ENCODE peak calls at places on chromosomes 7 and 10, in four cellular contexts. S is suprapubic skin, T is NB4, R is SK-N-SH. M is an unnamed sample.

GRCh38 chr10:84608126-84608525 is 279.7 kb downstream of the CCSER2 start:
- DNase-seq in S (no peak), T (no peak), R (no peak), M (peak; percentile 78)

GRCh38 chr7:138195207-138195606 is 118.9 kb downstream of the AKR1D1 start:
- DNase-seq in S (no peak), T (no peak), R (no peak), M (no peak)

GRCh38 chr7:156529982-156530381 is 110.6 kb upstream of the RNF32 start:
- DNase-seq in S (no peak), T (no peak), R (no peak), M (no peak)

GRCh38 chr10:61753453-61753852 is 90.7 kb downstream of the CABCOCO1 start:
- DNase-seq in S (no peak), T (no peak), R (no peak), M (no peak)

GRCh38 chr7:111051832-111052231 is 39.1 kb upstream of the LRRN3 start:
- DNase-seq in S (no peak), T (no peak), R (no peak), M (no peak)

GRCh38 chr7:123787227-123788007 is 38.6 kb upstream of the WASL start:
- DNase-seq in S (no peak), T (peak; percentile 17), R (no peak), M (no peak)

GRCh38 chr7:140325600-140325999 is 72.7 kb downstream of the SLC37A3 start:
- DNase-seq in S (no peak), T (no peak), R (no peak), M (no peak)

GRCh38 chr10:124417846-124418725 is 637 bp downstream of the OAT start:
- DNase-seq in S (peak; percentile 83), T (peak; percentile 33), R (peak; percentile 83), M (peak; percentile 44)

GRCh38 chr7:92988051-92988450 is 129.7 kb downstream of the SAMD9 start:
- DNase-seq in S (no peak), T (peak; percentile 19), R (peak; percentile 34), M (no peak)

GRCh38 chr10:61588770-61589211 is 73.9 kb upstream of the CABCOCO1 start:
- DNase-seq in S (no peak), T (no peak), R (peak; percentile 12), M (no peak)

GRCh38 chr10:80264081-80265056 is 25.1 kb downstream of the MAT1A start:
- DNase-seq in S (no peak), T (no peak), R (no peak), M (no peak)

GRCh38 chr10:100782845-100783244 is 37.5 kb downstream of the PAX2 start:
- DNase-seq in S (no peak), T (no peak), R (no peak), M (no peak)

GRCh38 chr10:12719365-12719764 is 282.1 kb downstream of the CCDC3 start:
- DNase-seq in S (no peak), T (peak; percentile 36), R (no peak), M (no peak)

GRCh38 chr7:24800073-24800472 is 42.8 kb upstream of the GSDME start:
- DNase-seq in S (no peak), T (no peak), R (no peak), M (no peak)

GRCh38 chr7:139774376-139774775 is 3.4 kb downstream of the HIPK2 start:
- DNase-seq in S (no peak), T (no peak), R (no peak), M (no peak)

GRCh38 chr10:107277591-107277990 is 113.1 kb upstream of the SORCS1 start:
- DNase-seq in S (no peak), T (no peak), R (no peak), M (no peak)

GRCh38 chr10:26528715-26529393 is 90.7 kb downstream of the APBB1IP start:
- DNase-seq in S (no peak), T (no peak), R (no peak), M (no peak)

GRCh38 chr10:3452683-3453388 is 280.3 kb upstream of the PITRM1 start:
- DNase-seq in S (no peak), T (no peak), R (no peak), M (no peak)

GRCh38 chr10:77498210-77498609 is 139.4 kb downstream of the KCNMA1 start:
- DNase-seq in S (no peak), T (no peak), R (no peak), M (no peak)

GRCh38 chr7:33054261-33054964 is 8.2 kb downstream of the NT5C3A start:
- DNase-seq in S (no peak), T (peak; percentile 60), R (no peak), M (no peak)

GRCh38 chr10:29648114-29648982 is 13.6 kb upstream of the SVIL start:
- DNase-seq in S (no peak), T (no peak), R (no peak), M (no peak)

GRCh38 chr10:76970795-76971519 is 666.7 kb downstream of the KCNMA1 start:
- DNase-seq in S (no peak), T (no peak), R (peak; percentile 49), M (no peak)

GRCh38 chr10:92238586-92239098 is 52.2 kb downstream of the CPEB3 start:
- DNase-seq in S (peak; percentile 89), T (peak; percentile 57), R (no peak), M (no peak)

GRCh38 chr10:66746711-66747110 is 179.1 kb upstream of the LRRTM3 start:
- DNase-seq in S (no peak), T (no peak), R (no peak), M (no peak)

GRCh38 chr10:35875281-35875680 is 233.2 kb upstream of the FZD8 start:
- DNase-seq in S (no peak), T (no peak), R (no peak), M (no peak)

GRCh38 chr10:34906021-34906965 is 91.2 kb upstream of the PARD3 start:
- DNase-seq in S (no peak), T (no peak), R (peak; percentile 30), M (no peak)

GRCh38 chr10:17115683-17116082 is 13.9 kb downstream of the CUBN start:
- DNase-seq in S (no peak), T (no peak), R (no peak), M (no peak)

GRCh38 chr10:103666751-103667150 is 173.2 kb downstream of the NEURL1 start:
- DNase-seq in S (no peak), T (no peak), R (no peak), M (no peak)

GRCh38 chr7:158646766-158647474 is 57.7 kb downstream of the NCAPG2 start:
- DNase-seq in S (no peak), T (peak; percentile 50), R (peak; percentile 58), M (peak; percentile 30)

GRCh38 chr7:112199035-112199655 is 7.1 kb downstream of the DOCK4 start:
- DNase-seq in S (no peak), T (peak; percentile 82), R (no peak), M (no peak)

GRCh38 chr10:123480845-123481244 is 185.3 kb upstream of the GPR26 start:
- DNase-seq in S (no peak), T (no peak), R (no peak), M (no peak)

GRCh38 chr10:68871731-68872342 is 29.3 kb upstream of the DDX50 start:
- DNase-seq in S (no peak), T (no peak), R (peak; percentile 62), M (no peak)

GRCh38 chr10:14386202-14386593 is 55.5 kb upstream of the FRMD4A start:
- DNase-seq in S (no peak), T (no peak), R (no peak), M (peak; percentile 31)

GRCh38 chr10:62433181-62433692 is 59.1 kb downstream of the ZNF365 start:
- DNase-seq in S (peak; percentile 78), T (peak; percentile 85), R (no peak), M (no peak)

GRCh38 chr10:103696411-103697145 is 158.8 kb downstream of the SH3PXD2A start:
- DNase-seq in S (no peak), T (peak; percentile 89), R (peak; percentile 46), M (peak; percentile 73)

GRCh38 chr7:43954524-43955228 is 28.4 kb downstream of the UBE2D4 start:
- DNase-seq in S (no peak), T (peak; percentile 73), R (peak; percentile 81), M (peak; percentile 71)
- TF ChIP-seq CTCF in S (no peak), T (peak; percentile 90), R (peak; percentile 70), M (peak; percentile 72)

DNA sequence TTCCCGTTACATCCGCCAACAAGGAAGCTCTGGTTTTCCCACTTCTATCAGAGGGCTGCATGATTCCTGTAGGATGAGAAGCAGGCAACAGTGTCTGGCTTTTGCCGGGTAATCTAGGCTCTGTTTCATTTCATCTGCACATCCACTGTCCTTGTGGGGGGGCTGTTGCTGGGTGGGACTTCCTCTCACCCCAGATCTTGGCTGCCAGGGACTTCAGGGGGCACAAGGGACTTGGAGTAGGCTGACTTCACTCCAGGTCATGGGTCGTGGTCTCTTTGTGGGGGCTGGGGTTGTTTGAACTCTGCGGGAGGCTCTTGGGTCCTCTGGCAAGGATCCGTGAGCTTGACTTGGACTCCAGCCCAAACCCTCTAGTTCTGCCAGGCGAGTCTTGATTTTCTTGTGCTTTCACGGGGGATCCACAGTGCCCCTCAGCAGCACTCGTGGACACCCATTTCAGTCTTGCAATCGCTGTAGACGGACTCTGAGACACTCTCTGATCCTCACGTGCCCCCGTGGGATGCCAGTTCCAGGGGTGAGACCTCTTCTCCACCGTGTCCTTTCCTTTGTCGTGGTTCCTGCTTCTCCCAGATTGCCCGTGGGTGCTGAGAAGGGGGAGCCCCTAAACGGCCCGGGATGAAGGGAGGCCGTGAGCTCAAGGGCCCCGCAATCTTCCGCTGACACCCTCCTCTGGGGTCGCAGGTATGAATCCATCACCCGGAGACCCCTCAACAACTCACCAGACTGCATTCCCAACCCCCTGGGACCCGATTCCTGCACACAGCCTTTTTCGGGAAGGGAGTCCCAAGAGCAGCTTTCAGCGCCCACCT is 21.4 kb upstream of the ZNF273 start:
- DNase-seq in S (no peak), T (no peak), R (peak; percentile 21), M (no peak)
- H3K4me3 ChIP-seq in S (peak overlapping the region; percentile 63), T (no peak overlapping the region), R (no peak overlapping the region), M (no peak overlapping the region)

GRCh38 chr10:116475866-116476265 is 48.2 kb downstream of the PNLIPRP3 start:
- DNase-seq in S (no peak), T (no peak), R (no peak), M (no peak)
- TF ChIP-seq CTCF in S (no peak), T (no peak), R (no peak), M (no peak)

GRCh38 chr7:6012355-6013104 is 3.5 kb downstream of the AIMP2 start:
- DNase-seq in S (peak; percentile 16), T (peak; percentile 40), R (no peak), M (no peak)

GRCh38 chr7:6011541-6011940 is 2.5 kb downstream of the AIMP2 start:
- DNase-seq in S (no peak), T (no peak), R (no peak), M (no peak)

GRCh38 chr7:6016653-6016966 is 7.5 kb downstream of the AIMP2 start:
- DNase-seq in S (peak; percentile 32), T (no peak), R (no peak), M (no peak)

DNA sequence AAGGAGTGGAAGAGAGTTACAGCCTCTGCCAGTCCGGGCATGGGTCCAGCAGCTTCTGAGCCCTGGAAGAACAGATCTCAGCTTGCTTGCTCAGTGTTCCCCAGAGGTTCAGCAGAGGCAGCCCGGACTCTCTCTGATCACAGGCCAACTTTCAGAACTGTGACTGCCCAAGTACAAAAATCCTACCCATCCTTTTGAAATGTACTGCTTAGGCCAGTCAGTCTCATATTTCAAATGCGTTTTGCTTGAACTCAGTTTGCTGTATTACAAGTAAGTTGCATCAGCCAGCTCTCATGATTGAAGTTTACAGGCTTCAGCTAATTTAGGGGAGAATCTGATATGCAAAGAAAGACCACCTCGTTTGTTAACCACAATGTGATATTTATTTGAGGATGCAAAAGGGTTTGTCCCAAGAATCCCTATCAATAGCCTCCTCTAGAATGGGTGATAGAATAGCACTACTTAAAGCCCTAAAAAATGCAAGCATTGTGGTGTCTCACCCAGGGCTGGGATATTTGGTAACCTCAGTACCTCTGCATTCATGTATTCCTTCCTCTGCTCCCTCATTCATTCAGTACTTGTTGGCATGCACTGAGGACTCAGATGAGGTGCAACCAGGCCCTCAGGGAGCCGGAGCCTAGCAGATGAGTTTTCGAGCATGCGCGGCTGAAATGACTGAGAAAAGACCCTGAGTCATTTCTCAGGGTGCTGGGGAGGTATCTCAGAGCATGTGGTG is 7.0 kb downstream of the AIMP2 start:
- DNase-seq in S (peak; percentile 76), T (no peak), R (no peak), M (no peak)
- H3K4me3 ChIP-seq in S (peak overlapping the region; percentile 17), T (no peak overlapping the region), R (no peak overlapping the region), M (no peak overlapping the region)